ENCODE peak calls at places on chromosomes 5 and 9, in five cellular contexts. One of them, this sample, is unnamed.

GRCh38 chr9:18721267-18722079 is 247.5 kb downstream of the ADAMTSL1 start:
- DNase-seq in HS-5: no peak
- DNase-seq in activated T-cell treated with anti-CD3 and anti-CD28 coated beads, Interleukin-2, amount 50 U/mL, for 48 hours: no peak
- DNase-seq in activated naive CD8-positive, alpha-beta T cell treated with anti-CD3 and anti-CD28 coated beads for 36 hours: no peak
- DNase-seq in NCI-H510A treated with DMSO at 0.1 percent for 48 hours: peak
- DNase-seq in this sample: no peak

GRCh38 chr5:10499776-10500175 is 58.1 kb downstream of the ROPN1L start:
- DNase-seq in activated T-cell treated with anti-CD3 and anti-CD28 coated beads, Interleukin-2, amount 50 U/mL, for 48 hours: no peak
- DNase-seq in activated naive CD8-positive, alpha-beta T cell treated with anti-CD3 and anti-CD28 coated beads for 36 hours: no peak
- DNase-seq in HS-5: no peak
- DNase-seq in NCI-H510A treated with DMSO at 0.1 percent for 48 hours: no peak
- DNase-seq in this sample: no peak

GRCh38 chr5:178590141-178590923 is at the start of gene COL23A1:
- DNase-seq in activated naive CD8-positive, alpha-beta T cell treated with anti-CD3 and anti-CD28 coated beads for 36 hours: peak
- DNase-seq in activated T-cell treated with anti-CD3 and anti-CD28 coated beads, Interleukin-2, amount 50 U/mL, for 48 hours: peak
- DNase-seq in HS-5: no peak
- DNase-seq in NCI-H510A treated with DMSO at 0.1 percent for 48 hours: no peak
- DNase-seq in this sample: peak

GRCh38 chr5:87127956-87128687 is 139.6 kb upstream of the RASA1 start:
- DNase-seq in activated naive CD8-positive, alpha-beta T cell treated with anti-CD3 and anti-CD28 coated beads for 36 hours: no peak
- DNase-seq in activated T-cell treated with anti-CD3 and anti-CD28 coated beads, Interleukin-2, amount 50 U/mL, for 48 hours: no peak
- DNase-seq in NCI-H510A treated with DMSO at 0.1 percent for 48 hours: no peak
- DNase-seq in HS-5: no peak
- DNase-seq in this sample: no peak

GRCh38 chr9:129551393-129551973 is 69.4 kb downstream of the C9orf50 start:
- DNase-seq in NCI-H510A treated with DMSO at 0.1 percent for 48 hours: no peak
- DNase-seq in activated naive CD8-positive, alpha-beta T cell treated with anti-CD3 and anti-CD28 coated beads for 36 hours: no peak
- DNase-seq in HS-5: no peak
- DNase-seq in activated T-cell treated with anti-CD3 and anti-CD28 coated beads, Interleukin-2, amount 50 U/mL, for 48 hours: no peak
- DNase-seq in this sample: no peak

GRCh38 chr9:125146247-125146646 is 2.9 kb upstream of the SCAI start:
- DNase-seq in activated naive CD8-positive, alpha-beta T cell treated with anti-CD3 and anti-CD28 coated beads for 36 hours: no peak
- DNase-seq in HS-5: no peak
- DNase-seq in activated T-cell treated with anti-CD3 and anti-CD28 coated beads, Interleukin-2, amount 50 U/mL, for 48 hours: no peak
- DNase-seq in NCI-H510A treated with DMSO at 0.1 percent for 48 hours: no peak
- DNase-seq in this sample: no peak

GRCh38 chr9:80052830-80053229 is 481.1 kb downstream of the TLE4 start:
- DNase-seq in NCI-H510A treated with DMSO at 0.1 percent for 48 hours: no peak
- DNase-seq in HS-5: no peak
- DNase-seq in activated naive CD8-positive, alpha-beta T cell treated with anti-CD3 and anti-CD28 coated beads for 36 hours: no peak
- DNase-seq in activated T-cell treated with anti-CD3 and anti-CD28 coated beads, Interleukin-2, amount 50 U/mL, for 48 hours: no peak
- DNase-seq in this sample: no peak

GRCh38 chr5:79346420-79346824 is 110.5 kb downstream of the JMY start:
- DNase-seq in activated naive CD8-positive, alpha-beta T cell treated with anti-CD3 and anti-CD28 coated beads for 36 hours: no peak
- DNase-seq in NCI-H510A treated with DMSO at 0.1 percent for 48 hours: no peak
- DNase-seq in HS-5: peak
- DNase-seq in activated T-cell treated with anti-CD3 and anti-CD28 coated beads, Interleukin-2, amount 50 U/mL, for 48 hours: no peak
- DNase-seq in this sample: no peak

GRCh38 chr9:34139477-34140146 is 13.1 kb upstream of the DCAF12 start:
- DNase-seq in activated naive CD8-positive, alpha-beta T cell treated with anti-CD3 and anti-CD28 coated beads for 36 hours: no peak
- DNase-seq in HS-5: peak
- DNase-seq in activated T-cell treated with anti-CD3 and anti-CD28 coated beads, Interleukin-2, amount 50 U/mL, for 48 hours: no peak
- DNase-seq in NCI-H510A treated with DMSO at 0.1 percent for 48 hours: no peak
- DNase-seq in this sample: no peak

GRCh38 chr9:37107701-37108100 is 12.7 kb upstream of the ZCCHC7 start:
- DNase-seq in activated naive CD8-positive, alpha-beta T cell treated with anti-CD3 and anti-CD28 coated beads for 36 hours: no peak
- DNase-seq in NCI-H510A treated with DMSO at 0.1 percent for 48 hours: no peak
- DNase-seq in HS-5: no peak
- DNase-seq in activated T-cell treated with anti-CD3 and anti-CD28 coated beads, Interleukin-2, amount 50 U/mL, for 48 hours: no peak
- DNase-seq in this sample: no peak

GRCh38 chr5:96881511-96882115 is 5.3 kb downstream of the ERAP2 start:
- DNase-seq in activated T-cell treated with anti-CD3 and anti-CD28 coated beads, Interleukin-2, amount 50 U/mL, for 48 hours: no peak
- DNase-seq in activated naive CD8-positive, alpha-beta T cell treated with anti-CD3 and anti-CD28 coated beads for 36 hours: no peak
- DNase-seq in NCI-H510A treated with DMSO at 0.1 percent for 48 hours: no peak
- DNase-seq in HS-5: peak
- DNase-seq in this sample: no peak

GRCh38 chr5:137836301-137836700 is 31.4 kb upstream of the MYOT start:
- DNase-seq in activated T-cell treated with anti-CD3 and anti-CD28 coated beads, Interleukin-2, amount 50 U/mL, for 48 hours: no peak
- DNase-seq in HS-5: no peak
- DNase-seq in NCI-H510A treated with DMSO at 0.1 percent for 48 hours: no peak
- DNase-seq in activated naive CD8-positive, alpha-beta T cell treated with anti-CD3 and anti-CD28 coated beads for 36 hours: no peak
- DNase-seq in this sample: no peak